ENCODE peak calls at places on chromosome 5, in eight cellular contexts. E, G, T, Q, C, N, F and H are unnamed samples.

GRCh38 chr5:132017738-132018625 is 6.5 kb upstream of the ACSL6 start:
- DNase-seq in F (no peak), N (no peak), E (no peak), C (no peak), Q (no peak), G (no peak), T (no peak), H (no peak)

GRCh38 chr5:119378075-119378699 is 22.4 kb downstream of the TNFAIP8 start:
- DNase-seq in E (no peak), C (no peak), Q (no peak), N (no peak), F (no peak), T (peak), G (no peak), H (no peak)

GRCh38 chr5:67268233-67269011 is 71.8 kb upstream of the CD180 start:
- DNase-seq in C (peak), E (peak), G (no peak), T (peak), F (no peak), Q (peak), N (peak), H (no peak)

GRCh38 chr5:110258460-110258859 is 468.0 kb downstream of the TMEM232 start:
- DNase-seq in E (peak), Q (no peak), F (no peak), N (peak), T (no peak), G (no peak), C (peak), H (no peak)

GRCh38 chr5:565782-566445 is 41.7 kb upstream of the SLC9A3 start:
- DNase-seq in E (no peak), F (no peak), T (no peak), Q (peak), G (no peak), N (no peak), C (no peak), H (no peak)

GRCh38 chr5:36590513-36591286 is 15.7 kb upstream of the SLC1A3 start:
- DNase-seq in Q (no peak), E (no peak), G (no peak), F (no peak), T (no peak), N (no peak), C (no peak), H (no peak)

GRCh38 chr5:142388696-142389095 is 63.9 kb upstream of the SPRY4 start:
- DNase-seq in G (no peak), T (no peak), C (no peak), Q (peak), F (no peak), E (no peak), N (no peak), H (no peak)

GRCh38 chr5:55276771-55277170 is 30.7 kb downstream of the DHX29 start:
- DNase-seq in F (no peak), N (peak), G (no peak), E (no peak), C (peak), T (no peak), Q (no peak), H (no peak)

GRCh38 chr5:33401482-33402390 is 39.0 kb upstream of the TARS1 start:
- DNase-seq in G (no peak), E (no peak), C (peak), N (peak), T (no peak), Q (peak), F (peak), H (no peak)

GRCh38 chr5:65290677-65291076 is 191.0 kb downstream of the ADAMTS6 start:
- DNase-seq in F (no peak), C (peak), G (no peak), N (no peak), E (no peak), T (no peak), Q (peak), H (no peak)

GRCh38 chr5:10642367-10642766 is 78.5 kb downstream of the ANKRD33B start:
- DNase-seq in E (no peak), T (no peak), G (no peak), Q (no peak), F (no peak), C (no peak), N (no peak), H (no peak)

GRCh38 chr5:81759632-81760005 is 8.7 kb upstream of the SSBP2 start:
- DNase-seq in E (no peak), T (no peak), C (no peak), Q (no peak), G (no peak), F (peak), N (no peak), H (no peak)

GRCh38 chr5:133289686-133290367 is 238.0 kb downstream of the HSPA4 start:
- DNase-seq in F (no peak), G (no peak), E (no peak), C (no peak), Q (no peak), T (no peak), N (no peak), H (no peak)

GRCh38 chr5:179478624-179479023 is 71.7 kb upstream of the RUFY1 start:
- DNase-seq in T (no peak), C (no peak), G (no peak), F (no peak), N (no peak), E (no peak), Q (no peak), H (no peak)

GRCh38 chr5:80959768-80960442 is at the start of gene RASGRF2:
- DNase-seq in E (peak), T (no peak), G (peak), F (peak), N (peak), Q (peak), C (no peak), H (no peak)

GRCh38 chr5:54644226-54644625 is 126.7 kb downstream of the SNX18 start:
- DNase-seq in F (no peak), N (peak), C (peak), Q (peak), E (no peak), G (no peak), T (peak), H (no peak)

GRCh38 chr5:1299511-1299850 is 4.6 kb upstream of the TERT start:
- DNase-seq in Q (no peak), G (no peak), E (no peak), N (no peak), C (no peak), T (no peak), F (no peak), H (no peak)

GRCh38 chr5:122237906-122238305 is 74.1 kb upstream of the SNCAIP start:
- DNase-seq in T (no peak), G (no peak), E (no peak), F (peak), N (peak), Q (no peak), C (no peak), H (no peak)

GRCh38 chr5:106321242-106321641 is 1349.5 kb downstream of the EFNA5 start:
- DNase-seq in C (no peak), F (no peak), Q (peak), T (no peak), E (no peak), G (no peak), N (no peak), H (no peak)

GRCh38 chr5:138975098-138975847 is 100.1 kb upstream of the LRRTM2 start:
- DNase-seq in G (no peak), N (peak), T (peak), Q (peak), E (peak), F (peak), C (peak), H (no peak)

GRCh38 chr5:132496631-132497487 is 6.3 kb upstream of the IRF1 start:
- DNase-seq in N (peak), T (peak), Q (peak), C (peak), E (peak), G (peak), F (peak), H (peak)

GRCh38 chr5:76690027-76690679 is 25.8 kb upstream of the F2R start:
- DNase-seq in E (no peak), G (no peak), F (no peak), T (no peak), Q (no peak), N (peak), C (peak), H (no peak)

GRCh38 chr5:172283020-172283861 is at the start of gene UBTD2:
- DNase-seq in G (peak), C (peak), T (no peak), E (peak), F (peak), Q (peak), N (peak), H (peak)

GRCh38 chr5:146051678-146052077 is 53.7 kb downstream of the PLAC8L1 start:
- DNase-seq in N (peak), T (peak), F (no peak), G (no peak), Q (no peak), E (no peak), C (peak), H (no peak)

GRCh38 chr5:131262953-131263541 is 806 bp upstream of the CDC42SE2 start:
- DNase-seq in C (peak), Q (peak), G (no peak), N (no peak), F (peak), T (no peak), E (no peak), H (no peak)